ENCODE peak calls at places on chromosomes 4 and X, in five cellular contexts. L is heart left ventricle, F is tibial nerve, J is A549, X is GM12891. G is an unnamed sample.

GRCh38 chr4:94271248-94271647 is 63.6 kb downstream of the SMARCAD1 start:
- DNase-seq in J (no peak), X (no peak), L (no peak), F (no peak), G (no peak)

GRCh38 chr4:185774815-185775684 is 36.9 kb downstream of the SORBS2 start:
- DNase-seq in F (no peak), X (no peak), J (no peak), L (no peak), G (no peak)

GRCh38 chr4:169270810-169271691 is at the start of gene SH3RF1:
- DNase-seq in J (peak), X (peak), L (peak), F (peak), G (peak)

GRCh38 chrX:24647257-24648058 is at the start of gene PCYT1B:
- DNase-seq in J (no peak), X (peak), F (peak), L (peak), G (no peak)

GRCh38 chr4:159395693-159396092 is 292.8 kb downstream of the RAPGEF2 start:
- DNase-seq in F (no peak), J (no peak), L (no peak), X (no peak), G (no peak)

GRCh38 chr4:20370284-20370683 is 118.6 kb downstream of the SLIT2 start:
- DNase-seq in L (no peak), F (no peak), J (no peak), X (no peak), G (no peak)

GRCh38 chr4:82785248-82786003 is 13.2 kb downstream of the SCD5 start:
- DNase-seq in J (peak), X (no peak), F (no peak), L (no peak), G (peak)

GRCh38 chr4:185721949-185722316 is 90.1 kb downstream of the SORBS2 start:
- DNase-seq in X (no peak), L (no peak), F (no peak), J (no peak), G (no peak)

GRCh38 chr4:119897260-119897659 is 169.4 kb downstream of the MAD2L1 start:
- DNase-seq in L (no peak), J (no peak), F (no peak), X (no peak), G (no peak)

DNA sequence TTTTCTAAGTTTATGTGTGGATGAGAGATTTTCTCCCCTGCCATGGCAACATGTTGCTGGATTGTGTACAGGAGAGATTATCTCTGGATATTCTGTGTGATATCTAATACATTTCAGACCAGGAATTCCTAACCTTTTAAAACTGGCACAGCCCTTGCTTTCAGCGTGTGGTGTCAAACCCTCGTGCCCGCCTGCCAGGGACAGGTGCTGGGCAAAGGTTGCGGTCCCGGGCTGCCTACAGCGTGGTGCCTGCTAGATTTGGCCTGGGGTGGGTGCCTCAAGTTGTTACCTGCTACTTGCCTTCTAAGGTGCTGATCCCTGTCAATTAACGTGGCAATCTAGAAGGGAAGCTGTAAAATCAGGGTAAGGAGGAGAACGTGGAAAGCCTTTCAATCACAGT is 100.6 kb downstream of the TMEM131L start:
- DNase-seq in L (no peak), F (no peak), J (no peak), X (no peak), G (no peak)
- TF ChIP-seq POLR2A in L (no peak), F (no peak), J (no peak), X (no peak), G (no peak)

GRCh38 chrX:154530286-154530685 is 14.3 kb upstream of the FAM3A start:
- DNase-seq in J (no peak), F (no peak), L (no peak), X (no peak), G (no peak)
- TF ChIP-seq POLR2A in J (no peak), F (no peak), L (no peak), X (no peak), G (no peak)

DNA sequence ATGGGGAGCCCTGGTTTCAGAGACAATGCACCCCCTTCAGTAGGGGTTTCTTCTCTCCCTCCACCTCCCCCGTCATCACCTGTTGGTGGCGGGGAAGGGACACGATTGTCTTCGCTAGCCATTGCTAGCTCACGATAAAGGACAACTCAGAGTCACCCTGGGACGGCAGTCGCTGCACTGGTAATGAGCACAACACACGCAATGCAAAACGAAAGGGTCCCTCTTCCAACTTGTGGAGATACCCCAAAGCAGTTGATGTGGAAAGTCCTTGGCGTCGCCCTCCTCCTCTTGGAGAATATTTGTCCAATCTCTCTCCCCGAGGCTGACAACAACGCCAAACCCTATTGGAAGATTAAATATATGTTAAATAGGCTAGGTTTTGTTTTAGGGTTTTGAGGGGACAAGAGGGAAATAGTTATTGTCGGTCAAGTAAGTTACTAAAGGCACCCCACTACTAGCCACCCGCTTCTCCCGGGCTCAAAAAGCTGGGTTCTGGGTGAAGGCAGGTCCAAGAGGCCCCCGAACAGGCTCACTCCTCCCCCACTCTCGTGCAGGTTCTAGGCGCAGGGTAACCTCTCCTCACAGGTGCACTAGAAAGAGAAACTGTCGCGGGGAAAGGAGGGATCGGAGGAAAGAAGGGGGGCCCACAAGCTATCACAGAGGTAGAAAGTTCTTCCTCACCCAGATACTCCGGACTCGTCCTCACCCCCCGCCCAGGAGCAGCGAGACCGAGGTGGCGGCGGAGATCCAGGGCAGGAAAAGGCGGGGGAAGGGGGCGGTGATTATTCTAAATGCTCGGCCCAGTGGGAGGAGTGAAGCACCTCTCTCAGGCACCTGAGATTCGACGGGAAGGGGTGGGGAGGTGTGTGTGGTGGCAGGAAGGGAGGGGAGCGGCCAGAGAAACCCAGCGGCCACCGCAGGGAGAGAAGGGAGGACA is at the start of gene LRBA:
- DNase-seq in X (peak), F (peak), L (peak), J (peak), G (peak)
- TF ChIP-seq POLR2A in X (no peak), F (no peak), L (no peak), J (no peak), G (no peak)

GRCh38 chr4:1832690-1833089 is 23.3 kb downstream of the LETM1 start:
- DNase-seq in X (no peak), F (no peak), J (no peak), L (no peak), G (no peak)

GRCh38 chr4:1833307-1834046 is 22.5 kb downstream of the LETM1 start:
- DNase-seq in J (no peak), F (no peak), L (no peak), X (no peak), G (no peak)

GRCh38 chr4:1831331-1831730 is 24.6 kb downstream of the LETM1 start:
- DNase-seq in L (no peak), F (no peak), J (no peak), X (no peak), G (no peak)

GRCh38 chr4:1830234-1830633 is 25.7 kb downstream of the LETM1 start:
- DNase-seq in J (no peak), L (no peak), X (no peak), F (no peak), G (no peak)

GRCh38 chr4:1830642-1831228 is 25.2 kb downstream of the LETM1 start:
- DNase-seq in F (no peak), J (no peak), X (no peak), L (no peak), G (no peak)
- TF ChIP-seq POLR2A in F (no peak), J (no peak), X (no peak), L (no peak), G (no peak)

GRCh38 chrX:10012776-10013175 is 45.6 kb downstream of the CLDN34 start:
- DNase-seq in X (no peak), J (no peak), L (no peak), F (no peak), G (no peak)

GRCh38 chrX:10016516-10017132 is 49.5 kb downstream of the CLDN34 start:
- DNase-seq in F (no peak), J (no peak), L (no peak), X (no peak), G (no peak)

GRCh38 chrX:10014462-10015373 is 47.6 kb downstream of the CLDN34 start:
- DNase-seq in L (peak), X (peak), F (peak), J (peak), G (no peak)

GRCh38 chrX:10017866-10018265 is 50.7 kb downstream of the CLDN34 start:
- DNase-seq in F (no peak), L (no peak), X (no peak), J (peak), G (no peak)

GRCh38 chrX:10015711-10016515 is 48.8 kb downstream of the CLDN34 start:
- DNase-seq in X (no peak), J (no peak), F (no peak), L (peak), G (no peak)
- TF ChIP-seq POLR2A in X (no peak), J (no peak), F (no peak), L (peak), G (no peak)